ENCODE peak calls at places on chromosomes 11 and 22, in eight cellular contexts. One of them, this sample, is unnamed.

GRCh38 chr22:47600281-47600680 is 837.8 kb downstream of the TBC1D22A start:
- DNase-seq in left lung: no peak
- DNase-seq in activated CD4-positive, alpha-beta T cell treated with anti-CD3 and anti-CD28 coated beads for 48 hours: no peak
- DNase-seq in NCI-H510A: no peak
- DNase-seq in ACHN: no peak
- DNase-seq in naive thymus-derived CD4-positive, alpha-beta T cell: no peak
- DNase-seq in NCI-H1694: no peak
- DNase-seq in NCI-H1105: no peak
- DNase-seq in this sample: no peak

GRCh38 chr11:65316979-65317786 is 2.5 kb downstream of the CDC42EP2 start:
- DNase-seq in left lung: no peak
- DNase-seq in activated CD4-positive, alpha-beta T cell treated with anti-CD3 and anti-CD28 coated beads for 48 hours: no peak
- DNase-seq in NCI-H510A: no peak
- DNase-seq in ACHN: no peak
- DNase-seq in naive thymus-derived CD4-positive, alpha-beta T cell: no peak
- DNase-seq in NCI-H1694: no peak
- DNase-seq in NCI-H1105: no peak
- DNase-seq in this sample: no peak

GRCh38 chr22:17706451-17706900 is 67.8 kb downstream of the BID start:
- DNase-seq in left lung: peak; percentile 48
- DNase-seq in activated CD4-positive, alpha-beta T cell treated with anti-CD3 and anti-CD28 coated beads for 48 hours: peak; percentile 64
- DNase-seq in NCI-H510A: no peak
- DNase-seq in ACHN: peak; percentile 93
- DNase-seq in naive thymus-derived CD4-positive, alpha-beta T cell: peak; percentile 8
- DNase-seq in NCI-H1694: no peak
- DNase-seq in NCI-H1105: no peak
- DNase-seq in this sample: no peak

GRCh38 chr11:130634981-130635473 is 186.6 kb downstream of the ADAMTS15 start:
- DNase-seq in left lung: no peak
- DNase-seq in activated CD4-positive, alpha-beta T cell treated with anti-CD3 and anti-CD28 coated beads for 48 hours: peak; percentile 16
- DNase-seq in NCI-H510A: no peak
- DNase-seq in ACHN: peak; percentile 25
- DNase-seq in naive thymus-derived CD4-positive, alpha-beta T cell: no peak
- DNase-seq in NCI-H1694: no peak
- DNase-seq in NCI-H1105: no peak
- DNase-seq in this sample: no peak

GRCh38 chr11:94297967-94298576 is 6.3 kb upstream of the IZUMO1R start:
- DNase-seq in left lung: no peak
- DNase-seq in activated CD4-positive, alpha-beta T cell treated with anti-CD3 and anti-CD28 coated beads for 48 hours: no peak
- DNase-seq in NCI-H510A: no peak
- DNase-seq in ACHN: no peak
- DNase-seq in naive thymus-derived CD4-positive, alpha-beta T cell: no peak
- DNase-seq in NCI-H1694: no peak
- DNase-seq in NCI-H1105: no peak
- DNase-seq in this sample: no peak

GRCh38 chr11:94241896-94242295 is 62.5 kb upstream of the IZUMO1R start:
- DNase-seq in left lung: no peak
- DNase-seq in activated CD4-positive, alpha-beta T cell treated with anti-CD3 and anti-CD28 coated beads for 48 hours: no peak
- DNase-seq in NCI-H510A: no peak
- DNase-seq in ACHN: no peak
- DNase-seq in naive thymus-derived CD4-positive, alpha-beta T cell: no peak
- DNase-seq in NCI-H1694: no peak
- DNase-seq in NCI-H1105: no peak
- DNase-seq in this sample: no peak

GRCh38 chr22:37208401-37209139 is 3.7 kb downstream of the SSTR3 start:
- DNase-seq in left lung: no peak
- DNase-seq in activated CD4-positive, alpha-beta T cell treated with anti-CD3 and anti-CD28 coated beads for 48 hours: no peak
- DNase-seq in NCI-H510A: no peak
- DNase-seq in ACHN: no peak
- DNase-seq in naive thymus-derived CD4-positive, alpha-beta T cell: no peak
- DNase-seq in NCI-H1694: no peak
- DNase-seq in NCI-H1105: no peak
- DNase-seq in this sample: peak; percentile 12

GRCh38 chr11:7501894-7502293 is 11.9 kb upstream of the PPFIBP2 start:
- DNase-seq in left lung: no peak
- DNase-seq in activated CD4-positive, alpha-beta T cell treated with anti-CD3 and anti-CD28 coated beads for 48 hours: no peak
- DNase-seq in NCI-H510A: no peak
- DNase-seq in ACHN: no peak
- DNase-seq in naive thymus-derived CD4-positive, alpha-beta T cell: no peak
- DNase-seq in NCI-H1694: no peak
- DNase-seq in NCI-H1105: no peak
- DNase-seq in this sample: no peak

GRCh38 chr11:126431401-126432064 is 76.0 kb downstream of the ST3GAL4 start:
- DNase-seq in left lung: no peak
- DNase-seq in activated CD4-positive, alpha-beta T cell treated with anti-CD3 and anti-CD28 coated beads for 48 hours: no peak
- DNase-seq in NCI-H510A: no peak
- DNase-seq in ACHN: peak; percentile 27
- DNase-seq in naive thymus-derived CD4-positive, alpha-beta T cell: no peak
- DNase-seq in NCI-H1694: no peak
- DNase-seq in NCI-H1105: no peak
- DNase-seq in this sample: no peak